ENCODE peak calls at places on chromosomes 5 and 9, in ten cellular contexts. One of them, this sample, is unnamed.

GRCh38 chr9:27565669-27566068 is 7.6 kb downstream of the C9orf72 start:
- DNase-seq in cardiac fibroblast: no peak
- DNase-seq in hepatic stellate cell: no peak
- DNase-seq in heart left ventricle: no peak
- DNase-seq in WTC11: no peak
- DNase-seq in A172: no peak
- DNase-seq in ELF-1: no peak
- DNase-seq in iris pigment epithelial cell: no peak
- DNase-seq in activated T-cell treated with anti-CD3 and anti-CD28 coated beads for 48 hours: no peak
- DNase-seq in neural crest cell: no peak
- DNase-seq in this sample: no peak

GRCh38 chr5:154972476-154973080 is 31.7 kb downstream of the MRPL22 start:
- DNase-seq in cardiac fibroblast: peak
- DNase-seq in hepatic stellate cell: peak
- DNase-seq in heart left ventricle: no peak
- DNase-seq in WTC11: peak
- DNase-seq in A172: peak
- DNase-seq in ELF-1: peak
- DNase-seq in iris pigment epithelial cell: peak
- DNase-seq in activated T-cell treated with anti-CD3 and anti-CD28 coated beads for 48 hours: no peak
- DNase-seq in neural crest cell: peak
- DNase-seq in this sample: no peak

GRCh38 chr5:93925321-93925720 is 183.9 kb upstream of the POU5F2 start:
- DNase-seq in cardiac fibroblast: no peak
- DNase-seq in hepatic stellate cell: no peak
- DNase-seq in heart left ventricle: no peak
- DNase-seq in WTC11: no peak
- DNase-seq in A172: peak
- DNase-seq in ELF-1: no peak
- DNase-seq in iris pigment epithelial cell: no peak
- DNase-seq in activated T-cell treated with anti-CD3 and anti-CD28 coated beads for 48 hours: no peak
- DNase-seq in neural crest cell: no peak
- DNase-seq in this sample: no peak

GRCh38 chr5:78604693-78605092 is 43.9 kb downstream of the LHFPL2 start:
- DNase-seq in cardiac fibroblast: no peak
- DNase-seq in hepatic stellate cell: no peak
- DNase-seq in heart left ventricle: no peak
- DNase-seq in WTC11: no peak
- DNase-seq in A172: no peak
- DNase-seq in ELF-1: no peak
- DNase-seq in iris pigment epithelial cell: no peak
- DNase-seq in activated T-cell treated with anti-CD3 and anti-CD28 coated beads for 48 hours: no peak
- DNase-seq in neural crest cell: no peak
- DNase-seq in this sample: no peak

GRCh38 chr5:140253985-140254384 is 48.9 kb downstream of the PFDN1 start:
- DNase-seq in cardiac fibroblast: no peak
- DNase-seq in hepatic stellate cell: no peak
- DNase-seq in heart left ventricle: no peak
- DNase-seq in WTC11: no peak
- DNase-seq in A172: peak
- DNase-seq in ELF-1: no peak
- DNase-seq in iris pigment epithelial cell: no peak
- DNase-seq in activated T-cell treated with anti-CD3 and anti-CD28 coated beads for 48 hours: no peak
- DNase-seq in neural crest cell: no peak
- DNase-seq in this sample: no peak

GRCh38 chr9:121453232-121453892 is 46.3 kb downstream of the GGTA1 start:
- DNase-seq in cardiac fibroblast: peak
- DNase-seq in hepatic stellate cell: no peak
- DNase-seq in heart left ventricle: no peak
- DNase-seq in WTC11: no peak
- DNase-seq in A172: no peak
- DNase-seq in ELF-1: no peak
- DNase-seq in iris pigment epithelial cell: no peak
- DNase-seq in activated T-cell treated with anti-CD3 and anti-CD28 coated beads for 48 hours: no peak
- DNase-seq in neural crest cell: no peak
- DNase-seq in this sample: no peak

GRCh38 chr5:136063778-136064465 is 35.1 kb downstream of the TGFBI start:
- DNase-seq in cardiac fibroblast: no peak
- DNase-seq in hepatic stellate cell: no peak
- DNase-seq in heart left ventricle: no peak
- DNase-seq in WTC11: no peak
- DNase-seq in A172: no peak
- DNase-seq in ELF-1: no peak
- DNase-seq in iris pigment epithelial cell: no peak
- DNase-seq in activated T-cell treated with anti-CD3 and anti-CD28 coated beads for 48 hours: no peak
- DNase-seq in neural crest cell: no peak
- DNase-seq in this sample: no peak

GRCh38 chr5:73592546-73592945 is 27.0 kb downstream of the UTP15 start:
- DNase-seq in cardiac fibroblast: peak
- DNase-seq in hepatic stellate cell: no peak
- DNase-seq in heart left ventricle: no peak
- DNase-seq in WTC11: no peak
- DNase-seq in A172: peak
- DNase-seq in ELF-1: no peak
- DNase-seq in iris pigment epithelial cell: peak
- DNase-seq in activated T-cell treated with anti-CD3 and anti-CD28 coated beads for 48 hours: no peak
- DNase-seq in neural crest cell: no peak
- DNase-seq in this sample: no peak

GRCh38 chr5:63233906-63234305 is 655.3 kb downstream of the LRRC70 start:
- DNase-seq in cardiac fibroblast: peak
- DNase-seq in hepatic stellate cell: no peak
- DNase-seq in heart left ventricle: no peak
- DNase-seq in WTC11: no peak
- DNase-seq in A172: no peak
- DNase-seq in ELF-1: no peak
- DNase-seq in iris pigment epithelial cell: peak
- DNase-seq in activated T-cell treated with anti-CD3 and anti-CD28 coated beads for 48 hours: no peak
- DNase-seq in neural crest cell: no peak
- DNase-seq in this sample: no peak

GRCh38 chr9:111937781-111938426 is 41.3 kb downstream of the UGCG start:
- DNase-seq in cardiac fibroblast: peak
- DNase-seq in hepatic stellate cell: no peak
- DNase-seq in heart left ventricle: no peak
- DNase-seq in WTC11: no peak
- DNase-seq in A172: peak
- DNase-seq in ELF-1: no peak
- DNase-seq in iris pigment epithelial cell: peak
- DNase-seq in activated T-cell treated with anti-CD3 and anti-CD28 coated beads for 48 hours: peak
- DNase-seq in neural crest cell: no peak
- DNase-seq in this sample: no peak

GRCh38 chr9:34493972-34494535 is 28.7 kb downstream of the ENHO start:
- DNase-seq in cardiac fibroblast: peak
- DNase-seq in hepatic stellate cell: peak
- DNase-seq in heart left ventricle: no peak
- DNase-seq in WTC11: peak
- DNase-seq in A172: peak
- DNase-seq in ELF-1: peak
- DNase-seq in iris pigment epithelial cell: peak
- DNase-seq in activated T-cell treated with anti-CD3 and anti-CD28 coated beads for 48 hours: no peak
- DNase-seq in neural crest cell: peak
- DNase-seq in this sample: no peak

GRCh38 chr9:16681659-16681990 is 188.8 kb downstream of the BNC2 start:
- DNase-seq in cardiac fibroblast: no peak
- DNase-seq in hepatic stellate cell: no peak
- DNase-seq in heart left ventricle: no peak
- DNase-seq in WTC11: no peak
- DNase-seq in A172: no peak
- DNase-seq in ELF-1: no peak
- DNase-seq in iris pigment epithelial cell: no peak
- DNase-seq in activated T-cell treated with anti-CD3 and anti-CD28 coated beads for 48 hours: no peak
- DNase-seq in neural crest cell: no peak
- DNase-seq in this sample: no peak

GRCh38 chr9:69744688-69745380 is 15.0 kb downstream of the PTAR1 start:
- DNase-seq in cardiac fibroblast: no peak
- DNase-seq in hepatic stellate cell: no peak
- DNase-seq in heart left ventricle: no peak
- DNase-seq in WTC11: no peak
- DNase-seq in A172: no peak
- DNase-seq in ELF-1: no peak
- DNase-seq in iris pigment epithelial cell: peak
- DNase-seq in activated T-cell treated with anti-CD3 and anti-CD28 coated beads for 48 hours: no peak
- DNase-seq in neural crest cell: no peak
- DNase-seq in this sample: no peak

GRCh38 chr5:1522601-1523479 is 920 bp downstream of the LPCAT1 start:
- DNase-seq in cardiac fibroblast: no peak
- DNase-seq in hepatic stellate cell: peak
- DNase-seq in heart left ventricle: peak
- DNase-seq in WTC11: peak
- DNase-seq in A172: no peak
- DNase-seq in ELF-1: no peak
- DNase-seq in iris pigment epithelial cell: peak
- DNase-seq in activated T-cell treated with anti-CD3 and anti-CD28 coated beads for 48 hours: peak
- DNase-seq in neural crest cell: no peak
- DNase-seq in this sample: no peak

GRCh38 chr9:95143591-95144561 is 173.6 kb downstream of the FANCC start:
- DNase-seq in cardiac fibroblast: peak
- DNase-seq in hepatic stellate cell: no peak
- DNase-seq in heart left ventricle: peak
- DNase-seq in WTC11: no peak
- DNase-seq in A172: no peak
- DNase-seq in ELF-1: no peak
- DNase-seq in iris pigment epithelial cell: peak
- DNase-seq in activated T-cell treated with anti-CD3 and anti-CD28 coated beads for 48 hours: no peak
- DNase-seq in neural crest cell: no peak
- DNase-seq in this sample: no peak